ENCODE peak calls at places on chromosomes 3 and 15, in six cellular contexts. One of them, this sample, is unnamed.

GRCh38 chr3:59772416-59773408 is 722.9 kb upstream of the CFAP20DC start:
- DNase-seq in non-pigmented ciliary epithelial cell: no peak
- DNase-seq in left ventricle myocardium inferior: no peak
- DNase-seq in tibial nerve: no peak
- DNase-seq in activated CD4-positive, alpha-beta T cell treated with anti-CD3 and anti-CD28 coated beads, Interleukin-2, amount 50 U/mL, for 24 hours: peak
- DNase-seq in ELR: no peak
- DNase-seq in this sample: no peak

GRCh38 chr3:181700168-181701087 is 11.3 kb upstream of the SOX2 start:
- DNase-seq in left ventricle myocardium inferior: peak
- DNase-seq in ELR: peak
- DNase-seq in activated CD4-positive, alpha-beta T cell treated with anti-CD3 and anti-CD28 coated beads, Interleukin-2, amount 50 U/mL, for 24 hours: peak
- DNase-seq in tibial nerve: no peak
- DNase-seq in non-pigmented ciliary epithelial cell: peak
- DNase-seq in this sample: no peak

GRCh38 chr15:57505056-57505713 is 86.5 kb upstream of the MYZAP start:
- DNase-seq in left ventricle myocardium inferior: no peak
- DNase-seq in tibial nerve: no peak
- DNase-seq in ELR: peak
- DNase-seq in non-pigmented ciliary epithelial cell: no peak
- DNase-seq in activated CD4-positive, alpha-beta T cell treated with anti-CD3 and anti-CD28 coated beads, Interleukin-2, amount 50 U/mL, for 24 hours: no peak
- DNase-seq in this sample: no peak

GRCh38 chr3:48013288-48013980 is 2.8 kb downstream of the MAP4 start:
- DNase-seq in activated CD4-positive, alpha-beta T cell treated with anti-CD3 and anti-CD28 coated beads, Interleukin-2, amount 50 U/mL, for 24 hours: no peak
- DNase-seq in tibial nerve: no peak
- DNase-seq in ELR: peak
- DNase-seq in non-pigmented ciliary epithelial cell: no peak
- DNase-seq in left ventricle myocardium inferior: no peak
- DNase-seq in this sample: no peak

GRCh38 chr3:104805042-104805441 is 561.7 kb upstream of the ALCAM start:
- DNase-seq in non-pigmented ciliary epithelial cell: no peak
- DNase-seq in left ventricle myocardium inferior: no peak
- DNase-seq in tibial nerve: no peak
- DNase-seq in activated CD4-positive, alpha-beta T cell treated with anti-CD3 and anti-CD28 coated beads, Interleukin-2, amount 50 U/mL, for 24 hours: no peak
- DNase-seq in ELR: no peak
- DNase-seq in this sample: no peak

GRCh38 chr3:171770689-171771620 is 39.3 kb downstream of the PLD1 start:
- DNase-seq in ELR: peak
- DNase-seq in non-pigmented ciliary epithelial cell: peak
- DNase-seq in left ventricle myocardium inferior: no peak
- DNase-seq in tibial nerve: no peak
- DNase-seq in activated CD4-positive, alpha-beta T cell treated with anti-CD3 and anti-CD28 coated beads, Interleukin-2, amount 50 U/mL, for 24 hours: no peak
- DNase-seq in this sample: no peak

GRCh38 chr3:52021869-52022268 is 26.2 kb upstream of the RPL29 start:
- DNase-seq in activated CD4-positive, alpha-beta T cell treated with anti-CD3 and anti-CD28 coated beads, Interleukin-2, amount 50 U/mL, for 24 hours: no peak
- DNase-seq in tibial nerve: no peak
- DNase-seq in left ventricle myocardium inferior: peak
- DNase-seq in non-pigmented ciliary epithelial cell: no peak
- DNase-seq in ELR: no peak
- DNase-seq in this sample: no peak

GRCh38 chr15:78195735-78196201 is 38.6 kb downstream of the ACSBG1 start:
- DNase-seq in tibial nerve: no peak
- DNase-seq in ELR: peak
- DNase-seq in activated CD4-positive, alpha-beta T cell treated with anti-CD3 and anti-CD28 coated beads, Interleukin-2, amount 50 U/mL, for 24 hours: peak
- DNase-seq in left ventricle myocardium inferior: no peak
- DNase-seq in non-pigmented ciliary epithelial cell: no peak
- DNase-seq in this sample: no peak

GRCh38 chr3:66107855-66108254 is 69.1 kb upstream of the MAGI1 start:
- DNase-seq in activated CD4-positive, alpha-beta T cell treated with anti-CD3 and anti-CD28 coated beads, Interleukin-2, amount 50 U/mL, for 24 hours: no peak
- DNase-seq in left ventricle myocardium inferior: no peak
- DNase-seq in ELR: no peak
- DNase-seq in non-pigmented ciliary epithelial cell: no peak
- DNase-seq in tibial nerve: no peak
- DNase-seq in this sample: no peak

GRCh38 chr3:123286308-123287023 is 84.7 kb downstream of the SEC22A start:
- DNase-seq in left ventricle myocardium inferior: no peak
- DNase-seq in non-pigmented ciliary epithelial cell: peak
- DNase-seq in ELR: peak
- DNase-seq in tibial nerve: no peak
- DNase-seq in activated CD4-positive, alpha-beta T cell treated with anti-CD3 and anti-CD28 coated beads, Interleukin-2, amount 50 U/mL, for 24 hours: peak
- DNase-seq in this sample: no peak

GRCh38 chr3:159982442-159982841 is 6.2 kb upstream of the IL12A start:
- DNase-seq in left ventricle myocardium inferior: no peak
- DNase-seq in activated CD4-positive, alpha-beta T cell treated with anti-CD3 and anti-CD28 coated beads, Interleukin-2, amount 50 U/mL, for 24 hours: no peak
- DNase-seq in tibial nerve: no peak
- DNase-seq in ELR: no peak
- DNase-seq in non-pigmented ciliary epithelial cell: no peak
- DNase-seq in this sample: no peak

GRCh38 chr15:78392430-78392829 is 45.6 kb upstream of the IREB2 start:
- DNase-seq in left ventricle myocardium inferior: no peak
- DNase-seq in ELR: no peak
- DNase-seq in activated CD4-positive, alpha-beta T cell treated with anti-CD3 and anti-CD28 coated beads, Interleukin-2, amount 50 U/mL, for 24 hours: no peak
- DNase-seq in non-pigmented ciliary epithelial cell: no peak
- DNase-seq in tibial nerve: no peak
- DNase-seq in this sample: no peak

GRCh38 chr15:39251413-39252197 is 329.3 kb upstream of the THBS1 start:
- DNase-seq in left ventricle myocardium inferior: no peak
- DNase-seq in non-pigmented ciliary epithelial cell: no peak
- DNase-seq in tibial nerve: no peak
- DNase-seq in ELR: no peak
- DNase-seq in activated CD4-positive, alpha-beta T cell treated with anti-CD3 and anti-CD28 coated beads, Interleukin-2, amount 50 U/mL, for 24 hours: peak
- DNase-seq in this sample: no peak

GRCh38 chr15:99435138-99435695 is 130.6 kb upstream of the MEF2A start:
- DNase-seq in activated CD4-positive, alpha-beta T cell treated with anti-CD3 and anti-CD28 coated beads, Interleukin-2, amount 50 U/mL, for 24 hours: no peak
- DNase-seq in non-pigmented ciliary epithelial cell: no peak
- DNase-seq in tibial nerve: peak
- DNase-seq in left ventricle myocardium inferior: no peak
- DNase-seq in ELR: no peak
- DNase-seq in this sample: no peak

GRCh38 chr3:43879166-43879565 is 188.4 kb downstream of the ABHD5 start:
- DNase-seq in non-pigmented ciliary epithelial cell: no peak
- DNase-seq in activated CD4-positive, alpha-beta T cell treated with anti-CD3 and anti-CD28 coated beads, Interleukin-2, amount 50 U/mL, for 24 hours: no peak
- DNase-seq in left ventricle myocardium inferior: no peak
- DNase-seq in tibial nerve: no peak
- DNase-seq in ELR: peak
- DNase-seq in this sample: no peak

GRCh38 chr3:42751609-42752008 is 21.4 kb downstream of the CCDC13 start:
- DNase-seq in tibial nerve: no peak
- DNase-seq in non-pigmented ciliary epithelial cell: no peak
- DNase-seq in ELR: no peak
- DNase-seq in activated CD4-positive, alpha-beta T cell treated with anti-CD3 and anti-CD28 coated beads, Interleukin-2, amount 50 U/mL, for 24 hours: no peak
- DNase-seq in left ventricle myocardium inferior: no peak
- DNase-seq in this sample: no peak

GRCh38 chr3:176814252-176814651 is 383.0 kb downstream of the TBL1XR1 start:
- DNase-seq in activated CD4-positive, alpha-beta T cell treated with anti-CD3 and anti-CD28 coated beads, Interleukin-2, amount 50 U/mL, for 24 hours: no peak
- DNase-seq in non-pigmented ciliary epithelial cell: no peak
- DNase-seq in ELR: peak
- DNase-seq in left ventricle myocardium inferior: peak
- DNase-seq in tibial nerve: peak
- DNase-seq in this sample: no peak

GRCh38 chr3:40317061-40317676 is 7.7 kb downstream of the EIF1B start:
- DNase-seq in ELR: peak
- DNase-seq in activated CD4-positive, alpha-beta T cell treated with anti-CD3 and anti-CD28 coated beads, Interleukin-2, amount 50 U/mL, for 24 hours: peak
- DNase-seq in tibial nerve: no peak
- DNase-seq in left ventricle myocardium inferior: no peak
- DNase-seq in non-pigmented ciliary epithelial cell: no peak
- DNase-seq in this sample: no peak

GRCh38 chr3:49411550-49411967 is 217 bp downstream of the RHOA start:
- DNase-seq in non-pigmented ciliary epithelial cell: no peak
- DNase-seq in activated CD4-positive, alpha-beta T cell treated with anti-CD3 and anti-CD28 coated beads, Interleukin-2, amount 50 U/mL, for 24 hours: peak
- DNase-seq in left ventricle myocardium inferior: peak
- DNase-seq in tibial nerve: peak
- DNase-seq in ELR: no peak
- DNase-seq in this sample: no peak

GRCh38 chr3:56351496-56351895 is 116.8 kb downstream of the ERC2 start:
- DNase-seq in ELR: no peak
- DNase-seq in left ventricle myocardium inferior: no peak
- DNase-seq in activated CD4-positive, alpha-beta T cell treated with anti-CD3 and anti-CD28 coated beads, Interleukin-2, amount 50 U/mL, for 24 hours: no peak
- DNase-seq in non-pigmented ciliary epithelial cell: no peak
- DNase-seq in tibial nerve: no peak
- DNase-seq in this sample: no peak

GRCh38 chr15:58777107-58777506 is 6.0 kb downstream of the MINDY2 start:
- DNase-seq in tibial nerve: no peak
- DNase-seq in non-pigmented ciliary epithelial cell: no peak
- DNase-seq in activated CD4-positive, alpha-beta T cell treated with anti-CD3 and anti-CD28 coated beads, Interleukin-2, amount 50 U/mL, for 24 hours: no peak
- DNase-seq in ELR: no peak
- DNase-seq in left ventricle myocardium inferior: no peak
- DNase-seq in this sample: no peak

GRCh38 chr15:90184119-90184785 is 16.9 kb upstream of the SEMA4B start:
- DNase-seq in left ventricle myocardium inferior: peak
- DNase-seq in non-pigmented ciliary epithelial cell: no peak
- DNase-seq in activated CD4-positive, alpha-beta T cell treated with anti-CD3 and anti-CD28 coated beads, Interleukin-2, amount 50 U/mL, for 24 hours: no peak
- DNase-seq in tibial nerve: peak
- DNase-seq in ELR: peak
- DNase-seq in this sample: no peak

GRCh38 chr3:43997788-43998373 is 243.8 kb upstream of the TOPAZ1 start:
- DNase-seq in tibial nerve: no peak
- DNase-seq in non-pigmented ciliary epithelial cell: no peak
- DNase-seq in ELR: peak
- DNase-seq in left ventricle myocardium inferior: no peak
- DNase-seq in activated CD4-positive, alpha-beta T cell treated with anti-CD3 and anti-CD28 coated beads, Interleukin-2, amount 50 U/mL, for 24 hours: no peak
- DNase-seq in this sample: no peak

GRCh38 chr3:180062771-180063170 is 26.0 kb upstream of the PEX5L start:
- DNase-seq in ELR: no peak
- DNase-seq in left ventricle myocardium inferior: no peak
- DNase-seq in non-pigmented ciliary epithelial cell: no peak
- DNase-seq in tibial nerve: no peak
- DNase-seq in activated CD4-positive, alpha-beta T cell treated with anti-CD3 and anti-CD28 coated beads, Interleukin-2, amount 50 U/mL, for 24 hours: no peak
- DNase-seq in this sample: no peak

GRCh38 chr3:56801151-56801596 is 575 bp downstream of the ARHGEF3 start:
- DNase-seq in left ventricle myocardium inferior: no peak
- DNase-seq in activated CD4-positive, alpha-beta T cell treated with anti-CD3 and anti-CD28 coated beads, Interleukin-2, amount 50 U/mL, for 24 hours: no peak
- DNase-seq in non-pigmented ciliary epithelial cell: no peak
- DNase-seq in ELR: no peak
- DNase-seq in tibial nerve: no peak
- DNase-seq in this sample: no peak

GRCh38 chr3:71438004-71438685 is 145.4 kb downstream of the FOXP1 start:
- DNase-seq in left ventricle myocardium inferior: no peak
- DNase-seq in activated CD4-positive, alpha-beta T cell treated with anti-CD3 and anti-CD28 coated beads, Interleukin-2, amount 50 U/mL, for 24 hours: no peak
- DNase-seq in non-pigmented ciliary epithelial cell: no peak
- DNase-seq in ELR: no peak
- DNase-seq in tibial nerve: no peak
- DNase-seq in this sample: no peak

GRCh38 chr3:104951426-104951825 is 415.3 kb upstream of the ALCAM start:
- DNase-seq in tibial nerve: no peak
- DNase-seq in non-pigmented ciliary epithelial cell: peak
- DNase-seq in activated CD4-positive, alpha-beta T cell treated with anti-CD3 and anti-CD28 coated beads, Interleukin-2, amount 50 U/mL, for 24 hours: no peak
- DNase-seq in left ventricle myocardium inferior: no peak
- DNase-seq in ELR: no peak
- DNase-seq in this sample: no peak

GRCh38 chr3:102235679-102236078 is 199.1 kb upstream of the ZPLD1 start:
- DNase-seq in tibial nerve: no peak
- DNase-seq in activated CD4-positive, alpha-beta T cell treated with anti-CD3 and anti-CD28 coated beads, Interleukin-2, amount 50 U/mL, for 24 hours: no peak
- DNase-seq in left ventricle myocardium inferior: no peak
- DNase-seq in non-pigmented ciliary epithelial cell: no peak
- DNase-seq in ELR: peak
- DNase-seq in this sample: no peak

GRCh38 chr3:5376761-5377160 is 189.3 kb downstream of the EDEM1 start:
- DNase-seq in ELR: no peak
- DNase-seq in tibial nerve: no peak
- DNase-seq in non-pigmented ciliary epithelial cell: no peak
- DNase-seq in activated CD4-positive, alpha-beta T cell treated with anti-CD3 and anti-CD28 coated beads, Interleukin-2, amount 50 U/mL, for 24 hours: no peak
- DNase-seq in left ventricle myocardium inferior: no peak
- DNase-seq in this sample: no peak

GRCh38 chr15:75309711-75310110 is 26.2 kb upstream of the COMMD4 start:
- DNase-seq in left ventricle myocardium inferior: no peak
- DNase-seq in non-pigmented ciliary epithelial cell: no peak
- DNase-seq in tibial nerve: no peak
- DNase-seq in ELR: no peak
- DNase-seq in activated CD4-positive, alpha-beta T cell treated with anti-CD3 and anti-CD28 coated beads, Interleukin-2, amount 50 U/mL, for 24 hours: no peak
- DNase-seq in this sample: no peak

GRCh38 chr3:69283496-69283895 is 102.4 kb downstream of the FRMD4B start:
- DNase-seq in tibial nerve: no peak
- DNase-seq in non-pigmented ciliary epithelial cell: no peak
- DNase-seq in ELR: no peak
- DNase-seq in activated CD4-positive, alpha-beta T cell treated with anti-CD3 and anti-CD28 coated beads, Interleukin-2, amount 50 U/mL, for 24 hours: no peak
- DNase-seq in left ventricle myocardium inferior: no peak
- DNase-seq in this sample: no peak

GRCh38 chr3:114504941-114505632 is 211.3 kb downstream of the TIGIT start:
- DNase-seq in tibial nerve: no peak
- DNase-seq in non-pigmented ciliary epithelial cell: no peak
- DNase-seq in ELR: peak
- DNase-seq in activated CD4-positive, alpha-beta T cell treated with anti-CD3 and anti-CD28 coated beads, Interleukin-2, amount 50 U/mL, for 24 hours: no peak
- DNase-seq in left ventricle myocardium inferior: no peak
- DNase-seq in this sample: no peak

GRCh38 chr3:192409203-192409837 is 318.0 kb downstream of the FGF12 start:
- DNase-seq in tibial nerve: no peak
- DNase-seq in activated CD4-positive, alpha-beta T cell treated with anti-CD3 and anti-CD28 coated beads, Interleukin-2, amount 50 U/mL, for 24 hours: no peak
- DNase-seq in left ventricle myocardium inferior: peak
- DNase-seq in non-pigmented ciliary epithelial cell: no peak
- DNase-seq in ELR: peak
- DNase-seq in this sample: peak

GRCh38 chr15:51731549-51732267 is 5.7 kb downstream of the LYSMD2 start:
- DNase-seq in activated CD4-positive, alpha-beta T cell treated with anti-CD3 and anti-CD28 coated beads, Interleukin-2, amount 50 U/mL, for 24 hours: no peak
- DNase-seq in tibial nerve: no peak
- DNase-seq in non-pigmented ciliary epithelial cell: no peak
- DNase-seq in left ventricle myocardium inferior: no peak
- DNase-seq in ELR: peak
- DNase-seq in this sample: no peak

GRCh38 chr15:44780608-44781007 is 44.3 kb downstream of the TRIM69 start:
- DNase-seq in activated CD4-positive, alpha-beta T cell treated with anti-CD3 and anti-CD28 coated beads, Interleukin-2, amount 50 U/mL, for 24 hours: no peak
- DNase-seq in non-pigmented ciliary epithelial cell: no peak
- DNase-seq in left ventricle myocardium inferior: no peak
- DNase-seq in ELR: peak
- DNase-seq in tibial nerve: no peak
- DNase-seq in this sample: no peak

GRCh38 chr3:138875754-138876664 is 41.3 kb upstream of the PIK3CB start:
- DNase-seq in activated CD4-positive, alpha-beta T cell treated with anti-CD3 and anti-CD28 coated beads, Interleukin-2, amount 50 U/mL, for 24 hours: no peak
- DNase-seq in left ventricle myocardium inferior: no peak
- DNase-seq in non-pigmented ciliary epithelial cell: no peak
- DNase-seq in tibial nerve: no peak
- DNase-seq in ELR: no peak
- DNase-seq in this sample: no peak

GRCh38 chr3:75144396-75144795 is 519.7 kb upstream of the FRG2C start:
- DNase-seq in non-pigmented ciliary epithelial cell: no peak
- DNase-seq in ELR: no peak
- DNase-seq in tibial nerve: no peak
- DNase-seq in activated CD4-positive, alpha-beta T cell treated with anti-CD3 and anti-CD28 coated beads, Interleukin-2, amount 50 U/mL, for 24 hours: no peak
- DNase-seq in left ventricle myocardium inferior: no peak
- DNase-seq in this sample: no peak